ENCODE peak calls at places on chromosome 12, in nine cellular contexts. One of them, this sample, is unnamed.

GRCh38 chr12:14961466-14962155 is at the start of gene ARHGDIB:
- DNase-seq in left ventricle myocardium superior: peak
- DNase-seq in CD4-positive, CD25-positive, alpha-beta regulatory T cell: peak
- DNase-seq in cardiac fibroblast: peak
- DNase-seq in effector CD4-positive, alpha-beta T cell: peak
- DNase-seq in MG63: no peak
- DNase-seq in amniotic stem cell: no peak
- DNase-seq in stimulated activated CD4-positive, alpha-beta T cell treated with anti-CD3 and anti-CD28 coated beads, Interleukin-2, amount 100 ng/mL, for 48 hours: peak
- DNase-seq in central memory CD8-positive, alpha-beta T cell: peak
- DNase-seq in this sample: peak

GRCh38 chr12:93060666-93061413 is 131.7 kb upstream of the EEA1 start:
- DNase-seq in CD4-positive, CD25-positive, alpha-beta regulatory T cell: no peak
- DNase-seq in stimulated activated CD4-positive, alpha-beta T cell treated with anti-CD3 and anti-CD28 coated beads, Interleukin-2, amount 100 ng/mL, for 48 hours: no peak
- DNase-seq in central memory CD8-positive, alpha-beta T cell: no peak
- DNase-seq in amniotic stem cell: no peak
- DNase-seq in MG63: no peak
- DNase-seq in effector CD4-positive, alpha-beta T cell: no peak
- DNase-seq in cardiac fibroblast: peak
- DNase-seq in left ventricle myocardium superior: no peak
- DNase-seq in this sample: no peak

GRCh38 chr12:121748218-121748570 is 35.6 kb downstream of the TMEM120B start:
- DNase-seq in left ventricle myocardium superior: peak
- DNase-seq in effector CD4-positive, alpha-beta T cell: no peak
- DNase-seq in amniotic stem cell: no peak
- DNase-seq in stimulated activated CD4-positive, alpha-beta T cell treated with anti-CD3 and anti-CD28 coated beads, Interleukin-2, amount 100 ng/mL, for 48 hours: no peak
- DNase-seq in CD4-positive, CD25-positive, alpha-beta regulatory T cell: no peak
- DNase-seq in central memory CD8-positive, alpha-beta T cell: no peak
- DNase-seq in MG63: no peak
- DNase-seq in cardiac fibroblast: no peak
- DNase-seq in this sample: no peak

GRCh38 chr12:9647825-9648700 is 21.4 kb upstream of the CLEC2D start:
- DNase-seq in central memory CD8-positive, alpha-beta T cell: peak
- DNase-seq in stimulated activated CD4-positive, alpha-beta T cell treated with anti-CD3 and anti-CD28 coated beads, Interleukin-2, amount 100 ng/mL, for 48 hours: peak
- DNase-seq in effector CD4-positive, alpha-beta T cell: peak
- DNase-seq in left ventricle myocardium superior: peak
- DNase-seq in MG63: peak
- DNase-seq in amniotic stem cell: peak
- DNase-seq in CD4-positive, CD25-positive, alpha-beta regulatory T cell: peak
- DNase-seq in cardiac fibroblast: peak
- DNase-seq in this sample: peak

GRCh38 chr12:52080403-52081201 is 1.1 kb downstream of the SMIM41 start:
- DNase-seq in stimulated activated CD4-positive, alpha-beta T cell treated with anti-CD3 and anti-CD28 coated beads, Interleukin-2, amount 100 ng/mL, for 48 hours: no peak
- DNase-seq in effector CD4-positive, alpha-beta T cell: no peak
- DNase-seq in MG63: no peak
- DNase-seq in left ventricle myocardium superior: no peak
- DNase-seq in CD4-positive, CD25-positive, alpha-beta regulatory T cell: no peak
- DNase-seq in amniotic stem cell: no peak
- DNase-seq in cardiac fibroblast: no peak
- DNase-seq in central memory CD8-positive, alpha-beta T cell: no peak
- DNase-seq in this sample: no peak

GRCh38 chr12:121518656-121519055 is 62.2 kb downstream of the KDM2B start:
- DNase-seq in CD4-positive, CD25-positive, alpha-beta regulatory T cell: no peak
- DNase-seq in amniotic stem cell: no peak
- DNase-seq in MG63: no peak
- DNase-seq in cardiac fibroblast: no peak
- DNase-seq in central memory CD8-positive, alpha-beta T cell: no peak
- DNase-seq in stimulated activated CD4-positive, alpha-beta T cell treated with anti-CD3 and anti-CD28 coated beads, Interleukin-2, amount 100 ng/mL, for 48 hours: no peak
- DNase-seq in left ventricle myocardium superior: no peak
- DNase-seq in effector CD4-positive, alpha-beta T cell: no peak
- DNase-seq in this sample: no peak

GRCh38 chr12:12198124-12198523 is 68.7 kb downstream of the LRP6 start:
- DNase-seq in left ventricle myocardium superior: no peak
- DNase-seq in MG63: no peak
- DNase-seq in central memory CD8-positive, alpha-beta T cell: no peak
- DNase-seq in CD4-positive, CD25-positive, alpha-beta regulatory T cell: no peak
- DNase-seq in stimulated activated CD4-positive, alpha-beta T cell treated with anti-CD3 and anti-CD28 coated beads, Interleukin-2, amount 100 ng/mL, for 48 hours: no peak
- DNase-seq in effector CD4-positive, alpha-beta T cell: no peak
- DNase-seq in amniotic stem cell: no peak
- DNase-seq in cardiac fibroblast: no peak
- DNase-seq in this sample: no peak

GRCh38 chr12:50120953-50121352 is 8.9 kb downstream of the COX14 start:
- DNase-seq in effector CD4-positive, alpha-beta T cell: no peak
- DNase-seq in stimulated activated CD4-positive, alpha-beta T cell treated with anti-CD3 and anti-CD28 coated beads, Interleukin-2, amount 100 ng/mL, for 48 hours: no peak
- DNase-seq in cardiac fibroblast: no peak
- DNase-seq in left ventricle myocardium superior: no peak
- DNase-seq in amniotic stem cell: no peak
- DNase-seq in CD4-positive, CD25-positive, alpha-beta regulatory T cell: no peak
- DNase-seq in MG63: no peak
- DNase-seq in central memory CD8-positive, alpha-beta T cell: no peak
- DNase-seq in this sample: no peak

This sample was measured in MM.1S.